ENCODE peak calls at places on chromosomes 11 and 22, in four cellular contexts. W is heart right ventricle, M is stomach, B is K562. C is an unnamed sample.

GRCh38 chr22:21972293-21972779 is 10.3 kb downstream of the TOP3B start:
- DNase-seq in W (no peak), M (no peak), B (peak; percentile 100), C (peak; percentile 58)

GRCh38 chr11:118633979-118634378 is 26.6 kb downstream of the PHLDB1 start:
- DNase-seq in W (no peak), M (no peak), B (peak; percentile 25), C (no peak)

GRCh38 chr22:25630446-25630845 is 66.0 kb downstream of the GRK3 start:
- DNase-seq in W (no peak), M (no peak), B (no peak), C (no peak)

GRCh38 chr11:115201121-115201792 is 303.0 kb downstream of the CADM1 start:
- DNase-seq in W (no peak), M (no peak), B (no peak), C (no peak)

GRCh38 chr11:32426819-32427615 is 8.3 kb downstream of the WT1 start:
- DNase-seq in W (peak; percentile 87), M (no peak), B (peak; percentile 72), C (no peak)

GRCh38 chr11:85626496-85626895 is 648 bp downstream of the DLG2 start:
- DNase-seq in W (no peak), M (peak; percentile 34), B (no peak), C (no peak)

GRCh38 chr11:133082851-133083488 is 449.3 kb downstream of the OPCML start:
- DNase-seq in W (peak; percentile 28), M (peak; percentile 77), B (peak; percentile 81), C (no peak)

GRCh38 chr22:24703101-24703500 is 71.4 kb downstream of the PIWIL3 start:
- DNase-seq in W (peak; percentile 53), M (peak; percentile 40), B (peak; percentile 27), C (no peak)

GRCh38 chr11:57639321-57640067 is 10.2 kb downstream of the YPEL4 start:
- DNase-seq in W (no peak), M (no peak), B (no peak), C (peak; percentile 76)

GRCh38 chr11:65575568-65576231 is at the start of gene EHBP1L1:
- DNase-seq in W (peak; percentile 73), M (peak; percentile 80), B (peak; percentile 91), C (peak; percentile 55)

GRCh38 chr11:33310720-33311500 is 53.7 kb downstream of the HIPK3 start:
- DNase-seq in W (no peak), M (no peak), B (no peak), C (peak; percentile 21)

GRCh38 chr11:103465555-103466140 is 356.4 kb downstream of the DYNC2H1 start:
- DNase-seq in W (no peak), M (no peak), B (no peak), C (no peak)

GRCh38 chr11:121615506-121615905 is 162.7 kb upstream of the SORL1-AS1 start:
- DNase-seq in W (no peak), M (no peak), B (no peak), C (no peak)

GRCh38 chr11:6693342-6694228 is 10.4 kb upstream of the MRPL17 start:
- DNase-seq in W (peak; percentile 44), M (no peak), B (no peak), C (peak; percentile 33)

GRCh38 chr22:44181033-44181911 is 547 bp downstream of the PARVG start:
- DNase-seq in W (no peak), M (peak; percentile 43), B (no peak), C (no peak)

GRCh38 chr11:36478700-36479329 is 31.3 kb downstream of the TRAF6 start:
- DNase-seq in W (peak; percentile 62), M (no peak), B (no peak), C (peak; percentile 79)

GRCh38 chr22:25102722-25103121 is 96.9 kb upstream of the CRYBB3 start:
- DNase-seq in W (no peak), M (no peak), B (no peak), C (no peak)

GRCh38 chr11:132866783-132867545 is 665.3 kb downstream of the OPCML start:
- DNase-seq in W (no peak), M (no peak), B (no peak), C (no peak)

GRCh38 chr22:25136953-25137576 is 62.6 kb upstream of the CRYBB3 start:
- DNase-seq in W (no peak), M (no peak), B (no peak), C (no peak)

GRCh38 chr22:20582520-20583361 is 75.3 kb downstream of the MED15 start:
- DNase-seq in W (no peak), M (no peak), B (no peak), C (no peak)

GRCh38 chr11:86740628-86741488 is 59.5 kb upstream of the PRSS23 start:
- DNase-seq in W (peak; percentile 45), M (no peak), B (peak; percentile 27), C (peak; percentile 87)

GRCh38 chr22:49010086-49010863 is 817.4 kb downstream of the BRD1 start:
- DNase-seq in W (no peak), M (peak; percentile 15), B (no peak), C (no peak)

GRCh38 chr11:12134239-12134590 is 23.8 kb downstream of the MICAL2 start:
- DNase-seq in W (no peak), M (no peak), B (no peak), C (no peak)

GRCh38 chr11:12133539-12134238 is 23.3 kb downstream of the MICAL2 start:
- DNase-seq in W (no peak), M (no peak), B (no peak), C (no peak)

GRCh38 chr11:12137005-12137690 is 26.8 kb downstream of the MICAL2 start:
- DNase-seq in W (no peak), M (peak; percentile 51), B (no peak), C (no peak)

GRCh38 chr11:12132790-12133145 is 22.4 kb downstream of the MICAL2 start:
- DNase-seq in W (no peak), M (no peak), B (no peak), C (no peak)

DNA sequence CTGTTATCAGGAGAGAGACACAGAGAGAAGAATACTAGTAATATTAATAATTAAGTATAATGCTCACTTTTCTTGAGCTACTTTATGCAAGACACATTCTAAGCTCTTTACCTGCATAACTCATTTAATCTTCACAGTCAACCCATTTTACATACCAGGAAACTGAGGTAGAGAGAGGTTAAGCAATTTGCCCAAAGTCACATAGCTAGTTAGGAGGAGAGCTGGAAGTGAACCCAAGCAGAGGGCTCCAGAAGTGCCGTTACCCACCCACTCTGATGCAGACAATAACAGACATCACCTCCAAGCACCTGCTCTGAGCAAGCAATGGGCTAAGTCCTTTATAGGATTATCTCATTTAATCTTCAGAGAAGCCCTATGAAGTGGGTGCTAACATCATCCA is 24.8 kb downstream of the MICAL2 start:
- DNase-seq in W (no peak), M (no peak), B (no peak), C (no peak)
- H3K27ac ChIP-seq in W (no peak overlapping the region), M (peak overlapping the region; percentile 83), B (no peak overlapping the region), C (no peak overlapping the region)

DNA sequence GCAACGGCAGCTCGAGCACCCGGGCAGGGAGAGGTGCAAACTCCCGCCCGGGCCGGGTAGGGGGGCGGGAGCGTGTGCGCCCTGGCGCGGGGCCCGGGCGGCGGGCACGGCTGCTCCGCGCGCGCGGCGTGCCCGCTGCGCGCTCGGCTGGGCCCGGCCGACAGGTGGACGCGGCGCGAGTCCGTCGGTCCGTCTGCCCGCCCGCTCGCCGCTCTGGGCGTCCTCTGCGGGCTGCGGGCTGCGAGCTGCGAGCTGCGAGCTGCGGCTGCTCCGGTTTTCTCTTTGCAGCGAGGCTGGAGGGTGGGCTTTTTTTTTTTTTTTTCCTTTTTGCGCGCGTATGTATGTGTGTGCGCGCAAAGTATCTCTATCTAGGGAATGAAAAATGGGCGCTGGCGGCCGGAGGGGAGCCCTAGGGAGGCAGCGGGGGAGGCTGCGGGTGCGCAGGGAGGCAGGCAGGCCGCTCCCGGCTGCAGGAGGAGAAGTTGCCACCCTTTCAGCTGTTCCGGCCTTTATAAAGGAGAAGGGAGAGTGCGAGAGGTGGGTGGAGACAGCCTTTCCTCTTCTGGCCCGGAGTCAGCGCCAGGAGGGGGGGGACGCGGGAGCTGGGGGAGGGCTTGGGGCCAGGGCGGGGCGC is at the start of gene PDGFB:
- DNase-seq in W (peak; percentile 79), M (peak; percentile 61), B (no peak), C (no peak)
- H3K4me3 ChIP-seq in W (peak within 1 kb of the TSS; percentile 80), M (peak within 1 kb of the TSS; percentile 57), B (peak within 1 kb of the TSS; percentile 31), C (no peak within 1 kb of the TSS)

GRCh38 chr11:27279491-27279890 is 83.5 kb downstream of the CCDC34 start:
- DNase-seq in W (no peak), M (no peak), B (no peak), C (no peak)

GRCh38 chr11:27281276-27281675 is 81.7 kb downstream of the CCDC34 start:
- DNase-seq in W (no peak), M (no peak), B (no peak), C (no peak)

GRCh38 chr11:27282141-27282590 is 80.8 kb downstream of the CCDC34 start:
- DNase-seq in W (peak; percentile 38), M (no peak), B (no peak), C (peak; percentile 56)

GRCh38 chr11:27281740-27282139 is 81.3 kb downstream of the CCDC34 start:
- DNase-seq in W (no peak), M (no peak), B (no peak), C (peak; percentile 18)

DNA sequence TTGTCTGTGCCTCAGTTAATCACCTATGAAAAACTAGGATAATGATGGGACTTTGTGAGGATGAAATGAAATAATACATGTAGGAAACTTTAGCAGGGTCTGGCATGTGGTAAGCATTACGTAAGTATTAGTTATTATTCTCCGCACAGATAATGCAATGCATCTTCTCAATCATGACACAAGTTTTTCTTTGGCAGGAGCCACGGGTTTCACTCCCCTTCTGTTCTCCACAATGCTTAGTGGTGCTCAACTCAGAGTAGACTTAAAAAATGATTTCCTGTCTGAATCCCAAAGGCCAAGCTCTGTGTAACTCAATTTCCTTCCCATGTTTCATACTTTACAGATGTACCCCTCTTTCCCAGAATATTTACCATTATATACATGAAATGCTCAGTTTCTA is 82.9 kb downstream of the CCDC34 start:
- DNase-seq in W (no peak), M (no peak), B (no peak), C (no peak)
- H3K27ac ChIP-seq in W (no peak overlapping the region), M (no peak overlapping the region), B (no peak overlapping the region), C (no peak overlapping the region)

GRCh38 chr22:39241632-39242388 is 3.0 kb downstream of the PDGFB start:
- DNase-seq in W (no peak), M (no peak), B (no peak), C (no peak)

GRCh38 chr22:39242389-39242808 is 2.4 kb downstream of the PDGFB start:
- DNase-seq in W (no peak), M (no peak), B (no peak), C (no peak)

GRCh38 chr22:39243443-39244072 is 1.2 kb downstream of the PDGFB start:
- DNase-seq in W (no peak), M (no peak), B (no peak), C (no peak)

GRCh38 chr22:39244073-39244495 is 698 bp downstream of the PDGFB start:
- DNase-seq in W (no peak), M (no peak), B (peak; percentile 51), C (no peak)

DNA sequence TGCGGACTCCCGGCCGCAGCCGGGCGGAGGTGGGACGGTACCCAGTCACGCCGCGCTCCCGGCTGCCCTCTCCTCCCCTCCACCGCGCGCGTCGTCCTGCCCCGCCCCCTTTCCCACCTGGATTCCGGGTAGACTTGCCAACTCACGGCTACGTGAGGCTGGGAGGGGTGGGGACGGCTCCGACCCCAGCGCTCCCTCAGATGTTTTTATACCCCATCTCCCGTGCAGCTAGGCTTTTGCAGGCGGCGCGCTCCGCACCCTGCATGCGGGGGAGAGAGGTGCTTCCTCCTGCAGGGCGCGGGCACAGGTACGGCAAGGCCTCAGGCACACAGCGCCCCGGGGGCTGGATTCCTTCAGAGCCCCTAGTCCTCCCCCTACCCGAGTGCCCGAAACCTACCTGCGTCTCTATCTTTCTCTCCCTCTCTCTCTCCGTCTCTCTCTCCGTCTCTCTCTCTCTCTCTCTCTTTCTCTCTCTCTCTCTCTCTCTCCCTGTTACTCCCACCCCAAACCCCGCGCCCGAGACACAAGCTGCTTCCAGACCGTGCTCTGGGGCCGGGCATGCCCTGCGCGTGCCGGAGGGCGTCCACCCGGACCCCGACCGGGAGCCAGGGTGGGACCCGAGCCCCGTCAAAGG is 1.9 kb downstream of the PDGFB start:
- DNase-seq in W (no peak), M (peak; percentile 73), B (peak; percentile 54), C (no peak)
- H3K4me3 ChIP-seq in W (peak overlapping the region; percentile 80), M (peak overlapping the region; percentile 57), B (peak overlapping the region; percentile 31), C (no peak overlapping the region)

C was measured in SJCRH30.